ENCODE peak calls at places on chromosome 9, in six cellular contexts. One of them, this sample, is unnamed.

GRCh38 chr9:69674112-69674511 is 1.9 kb upstream of the APBA1 start:
- DNase-seq in IMR-90: no peak
- DNase-seq in PC-3: peak
- DNase-seq in esophagus muscularis mucosa: no peak
- DNase-seq in GM23338: peak
- DNase-seq in GM12865: no peak
- DNase-seq in this sample: no peak

GRCh38 chr9:107161338-107161737 is 121.7 kb upstream of the RAD23B start:
- DNase-seq in PC-3: no peak
- DNase-seq in GM12865: no peak
- DNase-seq in esophagus muscularis mucosa: no peak
- DNase-seq in GM23338: no peak
- DNase-seq in IMR-90: no peak
- DNase-seq in this sample: no peak

GRCh38 chr9:84822589-84823233 is 153.2 kb downstream of the NTRK2 start:
- DNase-seq in GM23338: no peak
- DNase-seq in IMR-90: no peak
- DNase-seq in GM12865: peak
- DNase-seq in esophagus muscularis mucosa: peak
- DNase-seq in PC-3: no peak
- DNase-seq in this sample: no peak

GRCh38 chr9:131543141-131543540 is 2.2 kb upstream of the PRRT1B start:
- DNase-seq in GM12865: no peak
- DNase-seq in esophagus muscularis mucosa: no peak
- DNase-seq in IMR-90: no peak
- DNase-seq in PC-3: no peak
- DNase-seq in GM23338: peak
- DNase-seq in this sample: no peak

GRCh38 chr9:4743131-4743875 is 2.3 kb upstream of the AK3 start:
- DNase-seq in PC-3: no peak
- DNase-seq in GM12865: no peak
- DNase-seq in GM23338: peak
- DNase-seq in esophagus muscularis mucosa: no peak
- DNase-seq in IMR-90: no peak
- DNase-seq in this sample: peak

GRCh38 chr9:86741311-86742215 is 205.7 kb downstream of the GAS1 start:
- DNase-seq in GM12865: no peak
- DNase-seq in esophagus muscularis mucosa: no peak
- DNase-seq in PC-3: peak
- DNase-seq in IMR-90: peak
- DNase-seq in GM23338: no peak
- DNase-seq in this sample: peak

GRCh38 chr9:86605303-86605702 is 251.1 kb upstream of the TUT7 start:
- DNase-seq in IMR-90: no peak
- DNase-seq in esophagus muscularis mucosa: no peak
- DNase-seq in GM12865: no peak
- DNase-seq in PC-3: no peak
- DNase-seq in GM23338: no peak
- DNase-seq in this sample: no peak

GRCh38 chr9:133278161-133279131 is 3.4 kb upstream of the ABO start:
- DNase-seq in GM12865: no peak
- DNase-seq in esophagus muscularis mucosa: peak
- DNase-seq in IMR-90: no peak
- DNase-seq in GM23338: no peak
- DNase-seq in PC-3: no peak
- DNase-seq in this sample: no peak

GRCh38 chr9:86749530-86750275 is 197.6 kb downstream of the GAS1 start:
- DNase-seq in GM23338: no peak
- DNase-seq in GM12865: no peak
- DNase-seq in PC-3: no peak
- DNase-seq in IMR-90: peak
- DNase-seq in esophagus muscularis mucosa: no peak
- DNase-seq in this sample: peak

GRCh38 chr9:134626576-134627416 is 14.8 kb upstream of the COL5A1 start:
- DNase-seq in IMR-90: peak
- DNase-seq in GM23338: no peak
- DNase-seq in esophagus muscularis mucosa: no peak
- DNase-seq in PC-3: peak
- DNase-seq in GM12865: no peak
- DNase-seq in this sample: peak

GRCh38 chr9:37745970-37746369 is 7.6 kb upstream of the TRMT10B start:
- DNase-seq in GM23338: no peak
- DNase-seq in GM12865: no peak
- DNase-seq in IMR-90: no peak
- DNase-seq in PC-3: no peak
- DNase-seq in esophagus muscularis mucosa: no peak
- DNase-seq in this sample: no peak

GRCh38 chr9:74610523-74611061 is 113.5 kb downstream of the RORB start:
- DNase-seq in PC-3: no peak
- DNase-seq in GM12865: no peak
- DNase-seq in GM23338: no peak
- DNase-seq in esophagus muscularis mucosa: no peak
- DNase-seq in IMR-90: no peak
- DNase-seq in this sample: peak

GRCh38 chr9:68844623-68845612 is 139.9 kb downstream of the PIP5K1B start:
- DNase-seq in PC-3: peak
- DNase-seq in GM12865: peak
- DNase-seq in GM23338: peak
- DNase-seq in esophagus muscularis mucosa: no peak
- DNase-seq in IMR-90: peak
- DNase-seq in this sample: peak

GRCh38 chr9:92328225-92328624 is 2.5 kb downstream of the CENPP start:
- DNase-seq in IMR-90: peak
- DNase-seq in GM23338: peak
- DNase-seq in esophagus muscularis mucosa: no peak
- DNase-seq in GM12865: peak
- DNase-seq in PC-3: peak
- DNase-seq in this sample: peak

GRCh38 chr9:107158321-107158720 is 124.8 kb upstream of the RAD23B start:
- DNase-seq in GM23338: peak
- DNase-seq in esophagus muscularis mucosa: no peak
- DNase-seq in PC-3: peak
- DNase-seq in GM12865: peak
- DNase-seq in IMR-90: peak
- DNase-seq in this sample: peak

GRCh38 chr9:98008764-98009163 is 25.6 kb downstream of the ANP32B start:
- DNase-seq in GM23338: no peak
- DNase-seq in esophagus muscularis mucosa: no peak
- DNase-seq in PC-3: peak
- DNase-seq in GM12865: no peak
- DNase-seq in IMR-90: no peak
- DNase-seq in this sample: no peak

GRCh38 chr9:14323083-14323968 is 9.4 kb upstream of the NFIB start:
- DNase-seq in GM23338: no peak
- DNase-seq in esophagus muscularis mucosa: no peak
- DNase-seq in GM12865: no peak
- DNase-seq in IMR-90: no peak
- DNase-seq in PC-3: peak
- DNase-seq in this sample: no peak

GRCh38 chr9:16033921-16034320 is 481.1 kb downstream of the CCDC171 start:
- DNase-seq in PC-3: no peak
- DNase-seq in GM23338: no peak
- DNase-seq in GM12865: no peak
- DNase-seq in IMR-90: no peak
- DNase-seq in esophagus muscularis mucosa: peak
- DNase-seq in this sample: no peak

GRCh38 chr9:32571969-32572899 is 725 bp downstream of the NDUFB6 start:
- DNase-seq in PC-3: peak
- DNase-seq in IMR-90: peak
- DNase-seq in GM12865: peak
- DNase-seq in GM23338: peak
- DNase-seq in esophagus muscularis mucosa: no peak
- DNase-seq in this sample: peak

GRCh38 chr9:123725389-123725788 is 204.5 kb downstream of the DENND1A start:
- DNase-seq in IMR-90: peak
- DNase-seq in GM23338: peak
- DNase-seq in GM12865: no peak
- DNase-seq in esophagus muscularis mucosa: no peak
- DNase-seq in PC-3: no peak
- DNase-seq in this sample: peak

GRCh38 chr9:110619831-110620230 is 40.3 kb upstream of the SVEP1 start:
- DNase-seq in PC-3: no peak
- DNase-seq in GM12865: no peak
- DNase-seq in esophagus muscularis mucosa: no peak
- DNase-seq in GM23338: no peak
- DNase-seq in IMR-90: peak
- DNase-seq in this sample: peak

GRCh38 chr9:87620727-87621322 is 105.1 kb upstream of the CTSL start:
- DNase-seq in GM23338: no peak
- DNase-seq in esophagus muscularis mucosa: no peak
- DNase-seq in IMR-90: no peak
- DNase-seq in GM12865: no peak
- DNase-seq in PC-3: no peak
- DNase-seq in this sample: no peak

GRCh38 chr9:7273575-7273974 is 515.8 kb downstream of the KDM4C start:
- DNase-seq in PC-3: peak
- DNase-seq in esophagus muscularis mucosa: no peak
- DNase-seq in GM12865: no peak
- DNase-seq in GM23338: peak
- DNase-seq in IMR-90: peak
- DNase-seq in this sample: peak

GRCh38 chr9:110531776-110532175 is 47.8 kb downstream of the SVEP1 start:
- DNase-seq in PC-3: no peak
- DNase-seq in GM12865: no peak
- DNase-seq in esophagus muscularis mucosa: no peak
- DNase-seq in IMR-90: peak
- DNase-seq in GM23338: no peak
- DNase-seq in this sample: no peak

GRCh38 chr9:17009071-17009470 is 125.8 kb upstream of the CNTLN start:
- DNase-seq in PC-3: no peak
- DNase-seq in GM23338: no peak
- DNase-seq in GM12865: no peak
- DNase-seq in IMR-90: no peak
- DNase-seq in esophagus muscularis mucosa: no peak
- DNase-seq in this sample: no peak

GRCh38 chr9:72365525-72366256 is 683 bp upstream of the ZFAND5 start:
- DNase-seq in GM23338: peak
- DNase-seq in esophagus muscularis mucosa: peak
- DNase-seq in PC-3: peak
- DNase-seq in IMR-90: peak
- DNase-seq in GM12865: peak
- DNase-seq in this sample: peak
- TF ChIP-seq CTCF in GM23338: no peak
- TF ChIP-seq CTCF in esophagus muscularis mucosa: peak
- TF ChIP-seq CTCF in PC-3: peak
- TF ChIP-seq CTCF in IMR-90: peak
- TF ChIP-seq CTCF in GM12865: peak
- TF ChIP-seq CTCF in this sample: peak

GRCh38 chr9:113879906-113880305 is 3.8 kb downstream of the ZNF618 start:
- DNase-seq in GM12865: no peak
- DNase-seq in IMR-90: peak
- DNase-seq in PC-3: no peak
- DNase-seq in esophagus muscularis mucosa: no peak
- DNase-seq in GM23338: no peak
- DNase-seq in this sample: peak
- H3K4me3 ChIP-seq in GM12865: no peak
- H3K4me3 ChIP-seq in IMR-90: no peak
- H3K4me3 ChIP-seq in PC-3: no peak
- H3K4me3 ChIP-seq in esophagus muscularis mucosa: no peak
- H3K4me3 ChIP-seq in GM23338: no peak
- H3K4me3 ChIP-seq in this sample: no peak

GRCh38 chr9:124940521-124940893 is 376 bp downstream of the GOLGA1 start:
- DNase-seq in GM12865: no peak
- DNase-seq in IMR-90: no peak
- DNase-seq in GM23338: no peak
- DNase-seq in PC-3: peak
- DNase-seq in esophagus muscularis mucosa: peak
- DNase-seq in this sample: no peak

GRCh38 chr9:124939944-124940343 is 939 bp downstream of the GOLGA1 start:
- DNase-seq in GM23338: no peak
- DNase-seq in GM12865: no peak
- DNase-seq in esophagus muscularis mucosa: no peak
- DNase-seq in PC-3: no peak
- DNase-seq in IMR-90: no peak
- DNase-seq in this sample: no peak

GRCh38 chr9:124946167-124946566 is 5.3 kb upstream of the GOLGA1 start:
- DNase-seq in IMR-90: no peak
- DNase-seq in esophagus muscularis mucosa: no peak
- DNase-seq in GM12865: no peak
- DNase-seq in GM23338: no peak
- DNase-seq in PC-3: no peak
- DNase-seq in this sample: no peak

GRCh38 chr9:124940894-124941688 is at the start of gene GOLGA1:
- DNase-seq in esophagus muscularis mucosa: peak
- DNase-seq in GM12865: peak
- DNase-seq in PC-3: peak
- DNase-seq in IMR-90: peak
- DNase-seq in GM23338: peak
- DNase-seq in this sample: peak

GRCh38 chr9:124941689-124942561 is 1.0 kb upstream of the GOLGA1 start:
- DNase-seq in esophagus muscularis mucosa: peak
- DNase-seq in GM23338: peak
- DNase-seq in GM12865: peak
- DNase-seq in PC-3: peak
- DNase-seq in IMR-90: peak
- DNase-seq in this sample: peak
- TF ChIP-seq CTCF in esophagus muscularis mucosa: no peak
- TF ChIP-seq CTCF in GM23338: no peak
- TF ChIP-seq CTCF in GM12865: no peak
- TF ChIP-seq CTCF in PC-3: no peak
- TF ChIP-seq CTCF in IMR-90: no peak
- TF ChIP-seq CTCF in this sample: peak

GRCh38 chr9:22447607-22448305 is 1.1 kb downstream of the DMRTA1 start:
- DNase-seq in PC-3: peak
- DNase-seq in IMR-90: no peak
- DNase-seq in GM23338: peak
- DNase-seq in GM12865: no peak
- DNase-seq in esophagus muscularis mucosa: no peak
- DNase-seq in this sample: peak

GRCh38 chr9:22452415-22453010 is 5.9 kb downstream of the DMRTA1 start:
- DNase-seq in esophagus muscularis mucosa: no peak
- DNase-seq in IMR-90: peak
- DNase-seq in GM23338: peak
- DNase-seq in PC-3: peak
- DNase-seq in GM12865: peak
- DNase-seq in this sample: peak

GRCh38 chr9:22446589-22446949 is at the start of gene DMRTA1:
- DNase-seq in GM23338: peak
- DNase-seq in IMR-90: peak
- DNase-seq in esophagus muscularis mucosa: peak
- DNase-seq in GM12865: no peak
- DNase-seq in PC-3: peak
- DNase-seq in this sample: peak

DNA sequence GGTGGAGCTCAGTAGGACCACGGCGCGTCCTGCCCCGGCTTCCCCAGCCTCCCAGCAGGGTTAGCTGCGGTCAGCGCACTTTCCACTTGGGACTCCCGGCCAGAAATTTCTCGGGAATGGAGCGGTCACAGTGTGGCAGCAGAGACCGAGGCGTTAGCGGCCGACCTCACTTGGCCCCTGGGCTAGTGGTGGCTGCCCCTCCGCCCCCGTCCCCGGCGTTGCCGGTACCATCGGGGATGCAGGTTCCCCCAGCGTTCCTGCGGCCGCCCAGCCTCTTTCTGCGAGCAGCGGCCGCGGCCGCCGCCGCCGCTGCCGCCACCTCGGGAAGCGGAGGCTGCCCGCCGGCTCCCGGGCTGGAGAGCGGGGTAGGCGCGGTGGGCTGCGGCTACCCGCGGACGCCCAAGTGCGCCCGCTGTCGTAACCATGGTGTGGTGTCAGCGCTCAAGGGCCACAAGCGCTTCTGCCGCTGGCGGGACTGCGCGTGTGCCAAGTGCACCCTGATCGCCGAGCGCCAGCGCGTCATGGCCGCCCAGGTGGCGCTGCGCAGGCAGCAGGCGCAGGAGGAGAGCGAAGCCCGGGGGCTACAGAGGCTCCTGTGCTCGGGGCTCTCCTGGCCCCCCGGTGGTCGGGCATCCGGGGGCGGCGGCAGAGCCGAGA is 454 bp downstream of the DMRTA1 start:
- DNase-seq in GM12865: peak
- DNase-seq in PC-3: peak
- DNase-seq in IMR-90: peak
- DNase-seq in esophagus muscularis mucosa: no peak
- DNase-seq in GM23338: peak
- DNase-seq in this sample: peak
- H3K4me3 ChIP-seq in GM12865: no peak
- H3K4me3 ChIP-seq in PC-3: peak
- H3K4me3 ChIP-seq in IMR-90: peak
- H3K4me3 ChIP-seq in esophagus muscularis mucosa: peak
- H3K4me3 ChIP-seq in GM23338: peak
- H3K4me3 ChIP-seq in this sample: peak

This sample was measured in choroid plexus epithelial cell.